ENCODE peak calls at places on chromosomes 2 and 18, in eight cellular contexts. C is Jurkat, Clone E6-1; N is CD8-positive, alpha-beta T cell; T is cardiac fibroblast; G is esophagus squamous epithelium; R is SJSA1; I is BE2C; Z is fibroblast of lung. P is an unnamed sample.

GRCh38 chr18:26307161-26307773 is 81.0 kb downstream of the TAF4B start:
- DNase-seq in N (no peak), G (no peak), Z (peak), R (no peak), C (peak), T (peak), I (peak), P (peak)

GRCh38 chr2:37020212-37020886 is 54.0 kb upstream of the STRN start:
- DNase-seq in C (no peak), G (no peak), I (peak), N (no peak), R (no peak), T (peak), Z (peak), P (peak)

GRCh38 chr2:85694052-85695025 is at the start of gene GNLY:
- DNase-seq in T (no peak), G (no peak), C (no peak), Z (no peak), I (no peak), R (no peak), N (no peak), P (no peak)

GRCh38 chr18:13471495-13471845 is 252.9 kb downstream of the LDLRAD4 start:
- DNase-seq in G (no peak), C (no peak), T (no peak), N (no peak), R (no peak), Z (no peak), I (no peak), P (no peak)

GRCh38 chr2:45267062-45267702 is 257.9 kb upstream of the SIX2 start:
- DNase-seq in R (peak), G (no peak), N (no peak), Z (no peak), C (no peak), T (no peak), I (no peak), P (no peak)

GRCh38 chr2:45460825-45461224 is 150.2 kb downstream of the SRBD1 start:
- DNase-seq in C (no peak), I (no peak), G (no peak), R (no peak), T (no peak), Z (no peak), N (no peak), P (no peak)

GRCh38 chr2:183522441-183522840 is 398.2 kb downstream of the NUP35 start:
- DNase-seq in N (no peak), T (no peak), I (no peak), G (no peak), R (no peak), C (no peak), Z (peak), P (no peak)

GRCh38 chr18:35095983-35096676 is 54.9 kb downstream of the MAPRE2 start:
- DNase-seq in R (no peak), N (no peak), Z (peak), G (no peak), T (no peak), C (no peak), I (no peak), P (peak)

GRCh38 chr2:165872101-165872791 is 78.2 kb upstream of the GALNT3 start:
- DNase-seq in G (no peak), R (no peak), C (no peak), I (no peak), T (no peak), Z (peak), N (no peak), P (peak)

GRCh38 chr2:12325806-12326205 is 390.9 kb upstream of the TRIB2 start:
- DNase-seq in I (peak), N (no peak), R (peak), G (no peak), T (peak), C (no peak), Z (peak), P (peak)

GRCh38 chr2:133346654-133347053 is 221.6 kb downstream of the NCKAP5 start:
- DNase-seq in N (no peak), Z (peak), I (no peak), C (no peak), G (no peak), R (no peak), T (peak), P (peak)

GRCh38 chr2:231683292-231683898 is 24.9 kb upstream of the PTMA start:
- DNase-seq in R (no peak), Z (no peak), N (no peak), T (no peak), C (no peak), I (no peak), G (no peak), P (no peak)

GRCh38 chr2:240810621-240811020 is 9.4 kb downstream of the KIF1A start:
- DNase-seq in T (no peak), R (peak), C (no peak), I (no peak), Z (no peak), N (no peak), G (no peak), P (no peak)

GRCh38 chr2:164911832-164912231 is 43.5 kb downstream of the SLC38A11 start:
- DNase-seq in N (no peak), Z (no peak), G (no peak), R (no peak), I (no peak), T (no peak), C (no peak), P (no peak)

GRCh38 chr2:171318463-171318934 is 115.3 kb downstream of the METTL8 start:
- DNase-seq in R (no peak), Z (peak), G (no peak), T (peak), N (no peak), I (no peak), C (no peak), P (peak)

GRCh38 chr2:113021312-113021711 is 16.1 kb downstream of the IL36A start:
- DNase-seq in R (no peak), T (no peak), I (no peak), G (no peak), Z (no peak), N (no peak), C (no peak), P (no peak)

GRCh38 chr2:144707927-144708326 is 188.0 kb upstream of the ZEB2 start:
- DNase-seq in N (no peak), G (no peak), R (peak), C (no peak), T (no peak), Z (peak), I (no peak), P (no peak)

GRCh38 chr2:75515584-75516368 is 45.0 kb downstream of the EVA1A start:
- DNase-seq in I (no peak), G (no peak), R (no peak), T (no peak), Z (no peak), N (no peak), C (no peak), P (no peak)

GRCh38 chr2:238685713-238686112 is 162.2 kb upstream of the TWIST2 start:
- DNase-seq in N (no peak), G (no peak), I (no peak), R (no peak), Z (no peak), C (no peak), T (no peak), P (no peak)

GRCh38 chr18:63878343-63878742 is 9.2 kb upstream of the SERPINB2 start:
- DNase-seq in C (no peak), Z (no peak), R (no peak), G (no peak), I (no peak), N (no peak), T (peak), P (peak)

GRCh38 chr2:212109217-212109616 is 429.4 kb downstream of the ERBB4 start:
- DNase-seq in N (no peak), Z (no peak), C (no peak), G (no peak), R (no peak), I (no peak), T (no peak), P (peak)

GRCh38 chr18:22136395-22136794 is 33.0 kb upstream of the GATA6 start:
- DNase-seq in R (no peak), Z (peak), N (no peak), C (no peak), T (peak), I (no peak), G (no peak), P (peak)

GRCh38 chr2:46365913-46366674 is 68.9 kb downstream of the EPAS1 start:
- DNase-seq in I (no peak), T (no peak), N (no peak), R (no peak), C (no peak), G (no peak), Z (peak), P (peak)

GRCh38 chr2:136997550-136997949 is 232.2 kb downstream of the THSD7B start:
- DNase-seq in T (no peak), G (no peak), R (no peak), Z (peak), I (no peak), C (no peak), N (no peak), P (no peak)
- H3K4me3 ChIP-seq in T (no peak), G (no peak), R (no peak), Z (no peak), I (no peak), C (no peak), N (no peak), P (no peak)

DNA sequence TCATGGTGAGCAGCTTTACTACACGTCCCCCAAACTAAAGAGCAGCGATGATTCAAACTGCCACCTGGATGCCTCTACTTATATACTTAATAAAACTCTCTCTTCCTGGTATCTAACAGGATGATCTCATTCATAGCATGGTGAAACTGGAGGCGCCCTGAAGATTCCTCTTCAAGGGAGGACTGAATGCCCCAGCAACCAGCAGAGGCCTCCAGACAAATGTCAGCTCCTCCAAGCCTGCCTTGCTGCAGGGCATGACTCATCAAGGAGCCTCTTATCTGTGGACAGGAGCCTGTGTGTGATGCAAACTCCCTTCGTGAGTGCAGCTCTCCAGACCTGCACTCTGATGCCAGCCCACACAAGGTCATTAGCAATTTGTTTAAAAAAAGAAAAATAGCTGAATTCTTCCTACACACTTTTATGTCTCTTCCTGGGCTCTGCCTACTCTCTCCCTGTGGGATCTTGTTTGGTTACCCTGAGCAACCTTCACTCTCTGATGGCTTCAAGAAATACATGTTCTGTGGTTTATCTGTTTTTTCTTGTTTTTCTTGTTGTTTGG is 30.2 kb downstream of the LONRF2 start:
- DNase-seq in R (peak), G (no peak), I (peak), C (peak), T (peak), Z (peak), N (no peak), P (peak)
- H3K4me3 ChIP-seq in R (no peak), G (no peak), I (no peak), C (no peak), T (no peak), Z (no peak), N (no peak), P (no peak)

DNA sequence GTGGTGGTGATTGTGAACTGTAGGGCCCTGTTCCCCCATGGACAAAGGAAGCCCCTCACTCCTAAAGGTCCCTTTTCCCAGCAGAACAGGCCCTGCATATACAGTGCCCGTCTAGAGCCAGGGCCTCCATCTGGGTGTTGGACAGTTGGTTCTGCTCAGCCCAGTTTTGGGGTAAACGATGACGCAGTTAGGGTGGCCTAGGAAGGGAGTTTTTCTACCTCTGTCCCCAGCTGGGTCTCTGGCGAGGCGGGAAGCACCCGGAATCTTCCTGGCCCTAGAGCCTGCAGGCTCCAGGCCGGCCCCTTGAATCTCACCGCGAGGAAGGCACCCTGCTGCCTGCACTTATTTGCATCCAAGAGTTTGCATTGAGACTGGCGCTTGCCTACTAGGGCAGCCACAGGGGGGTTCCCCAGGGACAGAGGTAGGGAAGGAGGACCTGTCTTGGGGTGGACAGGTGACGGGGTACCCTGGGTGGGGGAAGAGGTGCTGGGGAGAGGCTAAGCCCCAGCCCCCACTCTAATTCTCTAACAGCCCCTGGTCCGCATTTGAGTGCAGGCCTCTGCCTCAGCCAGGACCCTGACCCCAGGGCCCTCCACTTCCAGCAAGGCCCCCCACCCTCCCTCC is 514 bp upstream of the MTA3 start:
- DNase-seq in C (no peak), T (peak), Z (peak), N (no peak), R (peak), G (no peak), I (peak), P (no peak)
- H3K4me3 ChIP-seq in C (peak), T (no peak), Z (no peak), N (no peak), R (peak), G (peak), I (no peak), P (peak)

GRCh38 chr2:162242586-162243304 is 500 bp downstream of the FAP start:
- DNase-seq in T (peak), R (no peak), N (no peak), C (no peak), I (no peak), Z (peak), G (no peak), P (peak)
- H3K4me3 ChIP-seq in T (peak), R (peak), N (no peak), C (no peak), I (no peak), Z (peak), G (peak), P (peak)